ENCODE peak calls at places on chromosomes 6 and 20, in five cellular contexts. F is H1, A is HepG2, V is GM12878, J is K562. E is an unnamed sample.

GRCh38 chr6:68778356-68779020 is 143.4 kb downstream of the ADGRB3 start:
- DNase-seq in F (peak), A (peak), V (no peak), J (peak), E (no peak)

GRCh38 chr6:52020961-52021570 is 66.3 kb downstream of the PKHD1 start:
- DNase-seq in F (no peak), A (peak), V (no peak), J (peak), E (peak)

GRCh38 chr6:11094411-11094851 is 797 bp downstream of the SMIM13 start:
- DNase-seq in F (peak), A (peak), V (no peak), J (peak), E (no peak)

GRCh38 chr6:106770663-106771062 is 141.3 kb downstream of the QRSL1 start:
- DNase-seq in F (no peak), A (no peak), V (no peak), J (no peak), E (no peak)

GRCh38 chr20:43022081-43022480 is 167.6 kb downstream of the PTPRT start:
- DNase-seq in F (no peak), A (no peak), V (no peak), J (no peak), E (no peak)

GRCh38 chr20:62914970-62915457 is 11.3 kb downstream of the DIDO1 start:
- DNase-seq in F (no peak), A (peak), V (no peak), J (no peak), E (no peak)

GRCh38 chr6:100504786-100505737 is 40.3 kb upstream of the SIM1 start:
- DNase-seq in F (no peak), A (no peak), V (no peak), J (no peak), E (peak)

GRCh38 chr6:130969807-130970491 is 93.1 kb downstream of the EPB41L2 start:
- DNase-seq in F (no peak), A (peak), V (no peak), J (no peak), E (no peak)

GRCh38 chr20:3557237-3557636 is 86.4 kb downstream of the ATRN start:
- DNase-seq in F (no peak), A (no peak), V (no peak), J (no peak), E (no peak)

GRCh38 chr20:16368645-16369292 is 204.5 kb downstream of the KIF16B start:
- DNase-seq in F (no peak), A (peak), V (no peak), J (no peak), E (no peak)

GRCh38 chr6:45727824-45728449 is 287.7 kb downstream of the CLIC5 start:
- DNase-seq in F (no peak), A (no peak), V (no peak), J (no peak), E (no peak)

GRCh38 chr6:42929928-42930360 is 664 bp downstream of the CNPY3 start:
- DNase-seq in F (no peak), A (no peak), V (peak), J (peak), E (no peak)

GRCh38 chr20:38790210-38791053 is 15.1 kb upstream of the PPP1R16B start:
- DNase-seq in F (no peak), A (peak), V (no peak), J (peak), E (peak)

GRCh38 chr6:217048-217659 is 75.1 kb upstream of the DUSP22 start:
- DNase-seq in F (peak), A (peak), V (peak), J (peak), E (peak)

GRCh38 chr6:33856655-33857054 is 52.9 kb upstream of the MLN start:
- DNase-seq in F (no peak), A (no peak), V (peak), J (no peak), E (no peak)

GRCh38 chr20:54126809-54127655 is 46.8 kb downstream of the CYP24A1 start:
- DNase-seq in F (no peak), A (no peak), V (no peak), J (no peak), E (no peak)

GRCh38 chr6:112325449-112325848 is 21.7 kb upstream of the RFPL4B start:
- DNase-seq in F (no peak), A (no peak), V (no peak), J (no peak), E (no peak)

GRCh38 chr20:4147319-4147718 is 132.0 kb upstream of the RNF24 start:
- DNase-seq in F (no peak), A (no peak), V (no peak), J (no peak), E (no peak)

GRCh38 chr20:15578059-15578458 is 995.2 kb downstream of the KIF16B start:
- DNase-seq in F (no peak), A (no peak), V (no peak), J (no peak), E (no peak)

DNA sequence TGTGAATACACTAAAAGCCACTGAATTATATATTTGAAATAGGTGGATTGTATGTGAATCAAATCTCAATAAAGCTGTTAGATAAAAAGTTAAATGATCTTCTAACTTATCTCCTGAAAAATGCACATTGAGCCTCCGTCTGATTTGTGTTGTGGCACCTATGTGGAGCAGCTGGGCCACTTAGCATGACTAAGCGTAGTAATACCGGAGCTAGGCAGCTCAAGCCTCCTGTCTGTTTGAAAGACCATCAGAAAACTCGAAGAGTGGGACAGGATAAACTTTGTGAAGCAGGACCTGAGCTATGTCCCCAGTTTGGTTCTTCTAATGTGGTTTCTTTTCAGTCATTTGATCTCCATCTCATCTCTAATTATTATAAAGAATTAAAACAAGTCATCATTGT is 11.0 kb upstream of the NOL7 start:
- DNase-seq in F (no peak), A (peak), V (no peak), J (peak), E (no peak)
- TF ChIP-seq CTCF in F (no peak), A (no peak), V (no peak), J (no peak), E (no peak)

DNA sequence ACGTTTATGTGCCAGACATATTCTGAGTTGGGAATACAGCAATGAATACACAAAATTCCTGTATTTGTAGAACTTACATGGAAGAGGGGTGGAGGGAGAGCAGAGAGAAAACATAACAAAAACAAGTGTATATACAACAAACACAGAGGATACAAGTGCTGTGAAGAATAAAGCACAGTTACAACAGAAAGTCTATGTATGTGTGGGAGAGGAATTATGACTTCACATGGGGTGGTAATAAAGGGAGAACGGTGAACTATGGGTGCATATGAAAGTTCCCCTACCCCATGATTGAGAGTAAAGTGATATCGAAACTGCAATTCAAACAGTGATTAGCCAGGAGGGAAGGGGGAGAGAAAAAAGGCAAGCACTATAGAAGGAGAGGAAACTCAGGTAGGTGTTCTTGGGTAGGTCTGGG is 24.6 kb downstream of the HBS1L start:
- DNase-seq in F (no peak), A (no peak), V (peak), J (no peak), E (no peak)
- TF ChIP-seq SRF in F (no peak), A (no peak), V (no peak), J (no peak), E (no peak)

DNA sequence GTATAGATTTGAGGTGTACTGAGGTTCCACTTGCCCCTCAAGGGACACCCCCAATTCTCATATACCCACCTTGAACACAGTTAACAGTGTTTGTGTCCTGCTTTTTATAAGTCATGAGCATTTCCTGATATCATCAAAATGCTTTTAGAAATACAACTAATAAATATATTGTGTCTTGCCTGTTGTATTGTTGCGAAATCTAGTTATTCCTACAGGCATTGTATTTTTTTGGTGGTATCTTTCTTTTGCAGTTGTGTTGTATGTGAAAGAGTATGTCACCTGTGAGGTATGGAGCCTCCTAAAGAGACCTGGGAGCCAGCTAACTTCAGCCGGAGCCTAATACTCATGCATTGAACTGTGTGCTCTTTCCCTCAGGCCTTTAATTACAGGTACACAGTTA is 40.7 kb downstream of the CDYL start:
- DNase-seq in F (no peak), A (no peak), V (no peak), J (no peak), E (no peak)
- H3K4me2 ChIP-seq in F (no peak), A (no peak), V (no peak), J (no peak), E (no peak)

GRCh38 chr6:84926171-84926570 is 161.8 kb upstream of the TBX18 start:
- DNase-seq in F (no peak), A (no peak), V (no peak), J (no peak), E (no peak)
- TF ChIP-seq CTCF in F (no peak), A (no peak), V (no peak), J (no peak), E (no peak)

GRCh38 chr20:24896984-24897383 is 52.1 kb upstream of the CST7 start:
- DNase-seq in F (no peak), A (no peak), V (no peak), J (no peak), E (no peak)
- TF ChIP-seq SRF in F (no peak), A (no peak), V (no peak), J (no peak), E (no peak)

GRCh38 chr6:57113105-57113504 is 23.1 kb downstream of the ZNF451 start:
- DNase-seq in F (no peak), A (no peak), V (no peak), J (no peak), E (no peak)

GRCh38 chr6:57104350-57104749 is 14.4 kb downstream of the ZNF451 start:
- DNase-seq in F (no peak), A (no peak), V (no peak), J (no peak), E (no peak)

GRCh38 chr6:57109905-57110304 is 19.9 kb downstream of the ZNF451 start:
- DNase-seq in F (no peak), A (no peak), V (no peak), J (no peak), E (no peak)

GRCh38 chr6:57106990-57107389 is 17.0 kb downstream of the ZNF451 start:
- DNase-seq in F (no peak), A (peak), V (no peak), J (no peak), E (no peak)

DNA sequence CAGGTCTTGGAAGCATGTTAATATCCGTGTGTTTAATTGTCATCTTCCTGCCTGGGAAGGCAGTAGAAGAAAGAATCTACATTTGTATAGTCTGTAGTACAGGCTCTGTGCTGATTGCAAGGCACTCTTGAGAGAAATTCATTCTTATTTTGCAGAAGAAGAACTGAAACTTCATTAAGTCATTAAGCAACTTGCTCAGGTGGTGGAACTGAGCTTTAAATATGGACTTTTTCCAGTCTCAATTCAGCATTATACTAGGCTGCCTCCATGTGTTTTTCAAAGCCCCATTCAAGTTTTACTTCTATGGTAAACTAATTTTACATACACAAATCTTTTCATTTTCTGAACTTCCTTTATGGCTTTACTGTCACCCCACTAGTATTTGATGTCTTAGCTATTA is 18.7 kb downstream of the ZNF451 start:
- DNase-seq in F (no peak), A (no peak), V (peak), J (no peak), E (no peak)
- H3K4me2 ChIP-seq in F (no peak), A (no peak), V (peak), J (no peak), E (no peak)

GRCh38 chr20:33810885-33811762 is at the start of gene CHMP4B:
- DNase-seq in F (peak), A (peak), V (peak), J (peak), E (peak)
- TF ChIP-seq CTCF in F (no peak), A (no peak), V (no peak), J (peak), E (no peak)

DNA sequence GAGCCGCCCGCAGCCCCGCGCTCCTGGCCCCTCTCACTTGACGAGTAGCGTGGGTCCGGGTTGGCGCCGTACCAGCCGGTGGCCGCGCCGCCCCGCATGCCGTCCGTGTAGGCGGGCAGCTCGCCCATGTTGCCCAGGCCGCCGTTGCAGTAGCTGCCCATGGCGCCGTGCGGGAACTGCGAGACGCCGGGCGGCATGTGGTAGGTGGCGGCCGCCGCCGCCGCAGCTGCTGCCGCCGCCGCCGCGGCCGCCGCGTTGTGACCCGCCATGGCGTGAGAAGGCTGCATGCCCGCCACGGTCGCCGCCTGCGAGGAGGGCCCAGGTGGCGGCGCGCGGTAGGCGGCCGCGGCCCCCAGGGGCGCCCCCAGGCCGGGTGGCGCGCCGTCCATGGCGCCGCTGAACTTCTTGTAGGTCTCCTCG is 395 bp downstream of the NKX2-4 start:
- DNase-seq in F (peak), A (no peak), V (no peak), J (no peak), E (no peak)
- TF ChIP-seq SRF in F (no peak), A (no peak), V (no peak), J (no peak), E (no peak)

DNA sequence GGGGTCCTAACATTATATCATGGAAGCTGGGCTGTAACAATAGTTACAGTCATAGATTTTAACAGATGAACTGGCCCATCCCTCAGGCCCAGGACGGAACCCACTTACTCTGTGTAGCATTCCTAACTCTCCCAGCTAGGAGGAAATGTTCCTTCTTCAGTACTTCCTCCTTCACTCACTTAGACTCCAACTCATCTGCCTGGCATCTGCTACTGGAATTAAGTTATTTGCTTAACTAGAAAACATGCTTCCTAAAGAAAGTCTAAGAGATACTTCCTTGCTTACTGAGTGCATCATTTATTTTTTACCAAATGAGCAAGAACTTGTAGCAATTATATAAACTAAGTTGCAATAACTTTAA is 20.5 kb downstream of the GCLC start:
- DNase-seq in F (no peak), A (no peak), V (no peak), J (no peak), E (no peak)
- H3K4me2 ChIP-seq in F (no peak), A (no peak), V (no peak), J (no peak), E (no peak)

E was measured in HCT116.